ENCODE peak calls at places on chromosome 1, in five cellular contexts. S is G401; I is smooth muscle cell of the brain vasculature; Z is CD4-positive, CD25-positive, alpha-beta regulatory T cell; N is stimulated activated CD8-positive, alpha-beta memory T cell treated with anti-CD3 and anti-CD28 coated beads, Interleukin-2, amount 100 ng/mL, for 48 hours. M is an unnamed sample.

GRCh38 chr1:247146671-247147070 is 25.1 kb downstream of the ZNF124 start:
- DNase-seq in S (no peak), I (no peak), Z (no peak), N (no peak), M (peak)

GRCh38 chr1:157353546-157353945 is 198.8 kb downstream of the FCRL5 start:
- DNase-seq in S (no peak), I (no peak), Z (no peak), N (no peak), M (no peak)

GRCh38 chr1:151104630-151105029 is 34.1 kb downstream of the GABPB2 start:
- DNase-seq in S (no peak), I (no peak), Z (no peak), N (no peak), M (no peak)

GRCh38 chr1:110916669-110917306 is 43.8 kb downstream of the CD53 start:
- DNase-seq in S (no peak), I (no peak), Z (peak), N (no peak), M (no peak)

GRCh38 chr1:234886081-234886874 is 242.4 kb downstream of the TOMM20 start:
- DNase-seq in S (peak), I (no peak), Z (no peak), N (no peak), M (no peak)

GRCh38 chr1:10833630-10834557 is 37.4 kb upstream of the CASZ1 start:
- DNase-seq in S (no peak), I (no peak), Z (no peak), N (no peak), M (no peak)

GRCh38 chr1:235566092-235566491 is 61.8 kb upstream of the B3GALNT2 start:
- DNase-seq in S (no peak), I (no peak), Z (no peak), N (no peak), M (no peak)

GRCh38 chr1:206753141-206753540 is 17.4 kb upstream of the IL19 start:
- DNase-seq in S (no peak), I (no peak), Z (no peak), N (no peak), M (no peak)

GRCh38 chr1:201726700-201727099 is 102.3 kb upstream of the IPO9 start:
- DNase-seq in S (no peak), I (no peak), Z (no peak), N (no peak), M (no peak)

GRCh38 chr1:5650283-5651026 is 341.8 kb downstream of the NPHP4 start:
- DNase-seq in S (no peak), I (no peak), Z (no peak), N (no peak), M (no peak)

GRCh38 chr1:179599623-179600249 is 8.1 kb downstream of the TDRD5 start:
- DNase-seq in S (peak), I (no peak), Z (no peak), N (no peak), M (no peak)

GRCh38 chr1:225611537-225612223 is 41.2 kb downstream of the ENAH start:
- DNase-seq in S (no peak), I (no peak), Z (no peak), N (no peak), M (no peak)

GRCh38 chr1:8600336-8600735 is 217.1 kb downstream of the RERE start:
- DNase-seq in S (peak), I (no peak), Z (no peak), N (no peak), M (no peak)

GRCh38 chr1:79079770-79080169 is 73.2 kb upstream of the ADGRL4 start:
- DNase-seq in S (no peak), I (peak), Z (no peak), N (no peak), M (peak)

GRCh38 chr1:1164701-1165451 is 8.8 kb upstream of the TTLL10 start:
- DNase-seq in S (no peak), I (no peak), Z (no peak), N (no peak), M (no peak)

GRCh38 chr1:54857066-54857660 is 29.8 kb downstream of the DHCR24 start:
- DNase-seq in S (no peak), I (no peak), Z (no peak), N (no peak), M (no peak)

GRCh38 chr1:231748744-231749143 is 122.2 kb downstream of the DISC1 start:
- DNase-seq in S (no peak), I (no peak), Z (no peak), N (no peak), M (no peak)

GRCh38 chr1:1344672-1345361 is 4.4 kb downstream of the DVL1 start:
- DNase-seq in S (no peak), I (no peak), Z (no peak), N (peak), M (peak)

M was measured in iPS-NIHi11.